ENCODE peak calls at places on chromosomes 12 and 14, in eight cellular contexts. M, X, D, J, F, W, S and G are unnamed samples.
A peak's percentile ranks its signal among the peaks of the same experiment; 100 is the strongest.

GRCh38 chr12:131583085-131583712 is 127.7 kb upstream of the SFSWAP start:
- DNase-seq in F (no peak), X (no peak), J (no peak), S (peak; percentile 4), M (no peak), W (no peak), D (no peak), G (no peak)

GRCh38 chr12:4215862-4216541 is 57.6 kb upstream of the CCND2 start:
- DNase-seq in W (no peak), F (no peak), X (peak; percentile 23), J (no peak), S (no peak), D (no peak), M (no peak), G (no peak)

GRCh38 chr12:130254476-130255276 is 83.0 kb upstream of the PIWIL1 start:
- DNase-seq in X (no peak), F (no peak), W (no peak), M (no peak), S (no peak), J (no peak), D (no peak), G (no peak)

GRCh38 chr12:59736786-59737185 is 141.0 kb downstream of the SLC16A7 start:
- DNase-seq in W (no peak), M (no peak), D (peak; percentile 89), F (no peak), X (peak; percentile 81), J (peak; percentile 83), S (peak; percentile 96), G (peak; percentile 73)

GRCh38 chr14:54579606-54580005 is 12.7 kb downstream of the SAMD4A start:
- DNase-seq in M (no peak), X (no peak), D (peak; percentile 27), J (no peak), S (peak; percentile 44), W (no peak), F (no peak), G (no peak)

GRCh38 chr12:106736051-106736957 is 38.2 kb upstream of the RIC8B start:
- DNase-seq in D (no peak), M (no peak), X (peak; percentile 13), S (peak; percentile 6), W (no peak), F (peak; percentile 60), J (no peak), G (no peak)

GRCh38 chr12:118053071-118053985 is 7.7 kb downstream of the WSB2 start:
- DNase-seq in S (peak; percentile 66), W (no peak), F (no peak), X (peak; percentile 41), M (no peak), J (no peak), D (no peak), G (no peak)

GRCh38 chr14:103444837-103445524 is 59.8 kb downstream of the MARK3 start:
- DNase-seq in F (no peak), J (peak; percentile 47), M (no peak), S (peak; percentile 53), D (no peak), X (no peak), W (no peak), G (no peak)

GRCh38 chr12:120882055-120882555 is 22.1 kb downstream of the SPPL3 start:
- DNase-seq in X (no peak), D (no peak), W (no peak), J (no peak), F (no peak), M (no peak), S (no peak), G (no peak)

GRCh38 chr12:57008113-57008687 is 1.9 kb upstream of the ZBTB39 start:
- DNase-seq in F (peak; percentile 79), S (peak; percentile 76), M (no peak), W (no peak), J (no peak), D (peak; percentile 82), X (peak; percentile 76), G (peak; percentile 39)

GRCh38 chr12:78204926-78205325 is 374.2 kb downstream of the NAV3 start:
- DNase-seq in F (no peak), S (no peak), J (no peak), X (no peak), D (no peak), M (no peak), W (no peak), G (no peak)

GRCh38 chr14:76908834-76909233 is 82.6 kb downstream of the LRRC74A start:
- DNase-seq in D (no peak), W (no peak), J (no peak), S (no peak), F (peak; percentile 50), M (no peak), X (no peak), G (no peak)

GRCh38 chr12:130016986-130017385 is 113.2 kb upstream of the TMEM132D start:
- DNase-seq in D (no peak), S (no peak), F (no peak), X (no peak), J (no peak), M (no peak), W (no peak), G (no peak)

GRCh38 chr12:45409966-45410365 is 194.1 kb downstream of the ANO6 start:
- DNase-seq in S (peak; percentile 55), X (peak; percentile 8), W (no peak), F (no peak), M (peak; percentile 40), J (peak; percentile 74), D (peak; percentile 88), G (peak; percentile 35)

GRCh38 chr12:65300679-65301349 is 22.3 kb downstream of the MSRB3 start:
- DNase-seq in W (no peak), M (no peak), D (peak; percentile 21), X (peak; percentile 71), F (peak; percentile 1), S (peak; percentile 55), J (no peak), G (no peak)

GRCh38 chr14:80055912-80056801 is 155.1 kb downstream of the DIO2 start:
- DNase-seq in J (no peak), M (peak; percentile 27), X (peak; percentile 84), F (peak; percentile 22), W (peak; percentile 68), D (peak; percentile 87), S (peak; percentile 75), G (no peak)

GRCh38 chr14:23063601-23064000 is 6.3 kb upstream of the CDH24 start:
- DNase-seq in D (no peak), W (no peak), F (no peak), S (no peak), X (no peak), M (no peak), J (no peak), G (no peak)

GRCh38 chr12:15701721-15702156 is 87.4 kb downstream of the EPS8 start:
- DNase-seq in X (peak; percentile 35), J (no peak), F (no peak), S (peak; percentile 76), M (no peak), D (peak; percentile 73), W (no peak), G (peak; percentile 45)

GRCh38 chr12:55730447-55730820 is 1.6 kb upstream of the CD63 start:
- DNase-seq in F (peak; percentile 28), D (no peak), W (no peak), X (no peak), J (no peak), M (no peak), S (no peak), G (no peak)

GRCh38 chr12:1828863-1829262 is 8.5 kb downstream of the LRTM2 start:
- DNase-seq in X (no peak), J (no peak), F (no peak), W (no peak), D (no peak), M (no peak), S (peak; percentile 31), G (no peak)

GRCh38 chr14:35161231-35161630 is 38.9 kb downstream of the PRORP start:
- DNase-seq in J (no peak), W (no peak), D (no peak), F (no peak), X (no peak), M (no peak), S (no peak), G (no peak)

GRCh38 chr12:49297695-49298060 is 2.7 kb downstream of the PRPH start:
- DNase-seq in X (no peak), M (no peak), D (no peak), W (peak; percentile 32), J (no peak), F (no peak), S (no peak), G (no peak)
- H3K4me3 ChIP-seq in X (peak overlapping the region; percentile 68), M (no peak overlapping the region), D (no peak overlapping the region), W (no peak overlapping the region), J (no peak overlapping the region), F (no peak overlapping the region), S (no peak overlapping the region), G (no peak overlapping the region)

GRCh38 chr12:87660987-87661769 is 368.0 kb downstream of the C12orf50 start:
- DNase-seq in F (no peak), W (no peak), S (no peak), J (no peak), D (no peak), X (no peak), M (no peak), G (no peak)
- H3K4me3 ChIP-seq in F (no peak overlapping the region), W (no peak overlapping the region), S (no peak overlapping the region), J (no peak overlapping the region), D (no peak overlapping the region), X (peak overlapping the region; percentile 58), M (no peak overlapping the region), G (no peak overlapping the region)

DNA sequence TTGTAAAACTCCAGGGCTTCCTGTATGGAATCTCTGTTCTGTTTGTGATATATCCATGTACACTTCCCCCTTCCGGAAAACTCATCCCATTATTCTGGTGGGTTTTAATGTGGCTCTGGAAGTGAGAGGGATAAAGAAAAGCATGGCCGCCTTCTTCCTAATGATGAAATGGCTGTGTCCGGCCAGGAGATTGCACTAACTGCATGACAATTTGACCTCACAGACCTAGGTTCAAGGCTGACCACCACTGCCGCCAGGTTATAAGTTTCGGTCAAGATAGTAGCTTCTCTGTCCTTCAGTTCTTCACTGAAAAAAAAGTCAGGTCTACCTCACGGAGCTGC is 41.0 kb upstream of the NPAS3 start:
- DNase-seq in D (no peak), M (no peak), J (no peak), F (no peak), X (peak; percentile 22), W (no peak), S (peak; percentile 3), G (no peak)
- H3K4me3 ChIP-seq in D (peak overlapping the region; percentile 89), M (peak overlapping the region; percentile 66), J (no peak overlapping the region), F (no peak overlapping the region), X (peak overlapping the region; percentile 80), W (peak overlapping the region; percentile 51), S (peak overlapping the region; percentile 51), G (peak overlapping the region; percentile 39)

GRCh38 chr12:68749443-68749842 is 3.5 kb downstream of the SLC35E3 start:
- DNase-seq in D (no peak), J (no peak), F (peak; percentile 21), X (no peak), W (no peak), M (no peak), S (no peak), G (no peak)
- H3K4me3 ChIP-seq in D (no peak overlapping the region), J (no peak overlapping the region), F (peak overlapping the region; percentile 92), X (no peak overlapping the region), W (no peak overlapping the region), M (no peak overlapping the region), S (no peak overlapping the region), G (no peak overlapping the region)